ENCODE peak calls at places on chromosomes 12 and 14, in six cellular contexts. One of them, this sample, is unnamed.

GRCh38 chr14:71244341-71244740 is 337.1 kb downstream of the PCNX1 start:
- DNase-seq in CD8-positive, alpha-beta T cell: no peak
- DNase-seq in gastrocnemius medialis: no peak
- DNase-seq in epithelial cell of esophagus: no peak
- DNase-seq in tibial nerve: no peak
- DNase-seq in AG04450: no peak
- DNase-seq in this sample: peak; percentile 56

GRCh38 chr12:79069009-79069408 is 204.4 kb downstream of the SYT1 start:
- DNase-seq in CD8-positive, alpha-beta T cell: no peak
- DNase-seq in gastrocnemius medialis: no peak
- DNase-seq in epithelial cell of esophagus: no peak
- DNase-seq in tibial nerve: no peak
- DNase-seq in AG04450: no peak
- DNase-seq in this sample: no peak

GRCh38 chr12:121036810-121037326 is 2.2 kb downstream of the OASL start:
- DNase-seq in CD8-positive, alpha-beta T cell: no peak
- DNase-seq in gastrocnemius medialis: no peak
- DNase-seq in epithelial cell of esophagus: peak; percentile 77
- DNase-seq in tibial nerve: no peak
- DNase-seq in AG04450: peak; percentile 29
- DNase-seq in this sample: peak; percentile 82

GRCh38 chr14:87955501-87955900 is 37.5 kb downstream of the GALC start:
- DNase-seq in CD8-positive, alpha-beta T cell: no peak
- DNase-seq in gastrocnemius medialis: no peak
- DNase-seq in epithelial cell of esophagus: peak; percentile 18
- DNase-seq in tibial nerve: no peak
- DNase-seq in AG04450: no peak
- DNase-seq in this sample: no peak

GRCh38 chr14:54529811-54530210 is 20.1 kb downstream of the CGRRF1 start:
- DNase-seq in CD8-positive, alpha-beta T cell: no peak
- DNase-seq in gastrocnemius medialis: no peak
- DNase-seq in epithelial cell of esophagus: peak; percentile 62
- DNase-seq in tibial nerve: no peak
- DNase-seq in AG04450: no peak
- DNase-seq in this sample: peak; percentile 52

GRCh38 chr12:122184522-122184921 is 1.6 kb downstream of the LRRC43 start:
- DNase-seq in CD8-positive, alpha-beta T cell: no peak
- DNase-seq in gastrocnemius medialis: no peak
- DNase-seq in epithelial cell of esophagus: no peak
- DNase-seq in tibial nerve: no peak
- DNase-seq in AG04450: no peak
- DNase-seq in this sample: no peak

GRCh38 chr14:81231540-81231939 is 10.8 kb upstream of the GTF2A1 start:
- DNase-seq in CD8-positive, alpha-beta T cell: no peak
- DNase-seq in gastrocnemius medialis: no peak
- DNase-seq in epithelial cell of esophagus: no peak
- DNase-seq in tibial nerve: no peak
- DNase-seq in AG04450: no peak
- DNase-seq in this sample: no peak

GRCh38 chr14:71931492-71932228 is 569 bp upstream of the RGS6 start:
- DNase-seq in CD8-positive, alpha-beta T cell: no peak
- DNase-seq in gastrocnemius medialis: no peak
- DNase-seq in epithelial cell of esophagus: no peak
- DNase-seq in tibial nerve: peak; percentile 50
- DNase-seq in AG04450: no peak
- DNase-seq in this sample: no peak

GRCh38 chr12:19574606-19575005 is 135.3 kb downstream of the AEBP2 start:
- DNase-seq in CD8-positive, alpha-beta T cell: no peak
- DNase-seq in gastrocnemius medialis: no peak
- DNase-seq in epithelial cell of esophagus: no peak
- DNase-seq in tibial nerve: no peak
- DNase-seq in AG04450: no peak
- DNase-seq in this sample: no peak
- TF ChIP-seq CTCF in CD8-positive, alpha-beta T cell: no peak
- TF ChIP-seq CTCF in gastrocnemius medialis: no peak
- TF ChIP-seq CTCF in epithelial cell of esophagus: no peak
- TF ChIP-seq CTCF in tibial nerve: no peak
- TF ChIP-seq CTCF in AG04450: peak; percentile 25
- TF ChIP-seq CTCF in this sample: no peak

GRCh38 chr14:82667501-82667900 is 1133.8 kb upstream of the SEL1L start:
- DNase-seq in CD8-positive, alpha-beta T cell: no peak
- DNase-seq in gastrocnemius medialis: no peak
- DNase-seq in epithelial cell of esophagus: peak; percentile 25
- DNase-seq in tibial nerve: no peak
- DNase-seq in AG04450: no peak
- DNase-seq in this sample: peak; percentile 23
- H3K4me3 ChIP-seq in CD8-positive, alpha-beta T cell: no peak overlapping the region
- H3K4me3 ChIP-seq in gastrocnemius medialis: no peak overlapping the region
- H3K4me3 ChIP-seq in epithelial cell of esophagus: no peak overlapping the region
- H3K4me3 ChIP-seq in tibial nerve: no peak overlapping the region
- H3K4me3 ChIP-seq in AG04450: no peak overlapping the region
- H3K4me3 ChIP-seq in this sample: no peak overlapping the region

GRCh38 chr12:2335109-2335508 is 282.3 kb downstream of the CACNA1C start:
- DNase-seq in CD8-positive, alpha-beta T cell: no peak
- DNase-seq in gastrocnemius medialis: no peak
- DNase-seq in epithelial cell of esophagus: no peak
- DNase-seq in tibial nerve: no peak
- DNase-seq in AG04450: no peak
- DNase-seq in this sample: no peak

GRCh38 chr12:2332266-2332665 is 279.5 kb downstream of the CACNA1C start:
- DNase-seq in CD8-positive, alpha-beta T cell: no peak
- DNase-seq in gastrocnemius medialis: no peak
- DNase-seq in epithelial cell of esophagus: no peak
- DNase-seq in tibial nerve: no peak
- DNase-seq in AG04450: no peak
- DNase-seq in this sample: no peak

GRCh38 chr12:2333516-2333915 is 280.7 kb downstream of the CACNA1C start:
- DNase-seq in CD8-positive, alpha-beta T cell: no peak
- DNase-seq in gastrocnemius medialis: no peak
- DNase-seq in epithelial cell of esophagus: no peak
- DNase-seq in tibial nerve: no peak
- DNase-seq in AG04450: no peak
- DNase-seq in this sample: no peak

GRCh38 chr12:2334291-2335088 is 281.7 kb downstream of the CACNA1C start:
- DNase-seq in CD8-positive, alpha-beta T cell: no peak
- DNase-seq in gastrocnemius medialis: no peak
- DNase-seq in epithelial cell of esophagus: no peak
- DNase-seq in tibial nerve: no peak
- DNase-seq in AG04450: no peak
- DNase-seq in this sample: no peak

DNA sequence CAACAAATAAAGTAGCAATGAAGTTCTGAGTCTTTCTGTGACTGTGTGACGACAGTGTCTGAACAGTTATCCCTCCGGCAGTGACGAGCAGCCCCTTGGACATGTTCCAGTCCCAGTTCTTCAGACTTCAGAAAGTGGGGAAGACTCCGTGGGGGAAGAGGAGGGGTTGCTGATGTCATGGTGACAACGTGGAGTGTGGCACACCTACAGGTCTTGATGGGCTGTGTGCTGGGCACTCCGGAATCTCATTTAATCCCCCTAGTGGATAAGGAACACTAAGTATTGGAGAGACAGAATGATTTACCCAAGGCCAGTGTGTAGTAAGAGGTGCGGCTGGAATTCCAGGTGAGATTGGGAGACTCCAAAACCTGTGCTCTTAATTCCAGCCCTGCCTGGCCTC is 280.2 kb downstream of the CACNA1C start:
- DNase-seq in CD8-positive, alpha-beta T cell: no peak
- DNase-seq in gastrocnemius medialis: no peak
- DNase-seq in epithelial cell of esophagus: no peak
- DNase-seq in tibial nerve: no peak
- DNase-seq in AG04450: no peak
- DNase-seq in this sample: no peak
- TF ChIP-seq CTCF in CD8-positive, alpha-beta T cell: no peak
- TF ChIP-seq CTCF in gastrocnemius medialis: no peak
- TF ChIP-seq CTCF in epithelial cell of esophagus: no peak
- TF ChIP-seq CTCF in tibial nerve: no peak
- TF ChIP-seq CTCF in AG04450: no peak
- TF ChIP-seq CTCF in this sample: no peak

GRCh38 chr12:100234591-100235304 is 32.1 kb downstream of the DEPDC4 start:
- DNase-seq in CD8-positive, alpha-beta T cell: no peak
- DNase-seq in gastrocnemius medialis: no peak
- DNase-seq in epithelial cell of esophagus: peak; percentile 64
- DNase-seq in tibial nerve: no peak
- DNase-seq in AG04450: peak; percentile 51
- DNase-seq in this sample: peak; percentile 21

GRCh38 chr12:100238801-100239200 is 28.1 kb downstream of the DEPDC4 start:
- DNase-seq in CD8-positive, alpha-beta T cell: no peak
- DNase-seq in gastrocnemius medialis: no peak
- DNase-seq in epithelial cell of esophagus: no peak
- DNase-seq in tibial nerve: no peak
- DNase-seq in AG04450: no peak
- DNase-seq in this sample: no peak

GRCh38 chr12:100229876-100230275 is 29.3 kb downstream of the ACTR6 start:
- DNase-seq in CD8-positive, alpha-beta T cell: no peak
- DNase-seq in gastrocnemius medialis: no peak
- DNase-seq in epithelial cell of esophagus: peak; percentile 95
- DNase-seq in tibial nerve: no peak
- DNase-seq in AG04450: no peak
- DNase-seq in this sample: no peak

GRCh38 chr12:100229036-100229635 is 28.5 kb downstream of the ACTR6 start:
- DNase-seq in CD8-positive, alpha-beta T cell: no peak
- DNase-seq in gastrocnemius medialis: no peak
- DNase-seq in epithelial cell of esophagus: peak; percentile 70
- DNase-seq in tibial nerve: no peak
- DNase-seq in AG04450: no peak
- DNase-seq in this sample: no peak

GRCh38 chr12:100234166-100234565 is 32.7 kb downstream of the DEPDC4 start:
- DNase-seq in CD8-positive, alpha-beta T cell: no peak
- DNase-seq in gastrocnemius medialis: no peak
- DNase-seq in epithelial cell of esophagus: peak; percentile 61
- DNase-seq in tibial nerve: no peak
- DNase-seq in AG04450: peak; percentile 2
- DNase-seq in this sample: peak; percentile 46
- H3K4me3 ChIP-seq in CD8-positive, alpha-beta T cell: no peak overlapping the region
- H3K4me3 ChIP-seq in gastrocnemius medialis: no peak overlapping the region
- H3K4me3 ChIP-seq in epithelial cell of esophagus: no peak overlapping the region
- H3K4me3 ChIP-seq in tibial nerve: no peak overlapping the region
- H3K4me3 ChIP-seq in AG04450: no peak overlapping the region
- H3K4me3 ChIP-seq in this sample: no peak overlapping the region

GRCh38 chr12:4030938-4031702 is 157.9 kb upstream of the PARP11 start:
- DNase-seq in CD8-positive, alpha-beta T cell: peak; percentile 71
- DNase-seq in gastrocnemius medialis: peak; percentile 75
- DNase-seq in epithelial cell of esophagus: peak; percentile 99
- DNase-seq in tibial nerve: peak; percentile 77
- DNase-seq in AG04450: peak; percentile 96
- DNase-seq in this sample: peak; percentile 99
- TF ChIP-seq CTCF in CD8-positive, alpha-beta T cell: no peak
- TF ChIP-seq CTCF in gastrocnemius medialis: no peak
- TF ChIP-seq CTCF in epithelial cell of esophagus: no peak
- TF ChIP-seq CTCF in tibial nerve: peak; percentile 40
- TF ChIP-seq CTCF in AG04450: no peak
- TF ChIP-seq CTCF in this sample: no peak

GRCh38 chr12:67698711-67699603 is 50.4 kb downstream of the DYRK2 start:
- DNase-seq in CD8-positive, alpha-beta T cell: peak; percentile 57
- DNase-seq in gastrocnemius medialis: no peak
- DNase-seq in epithelial cell of esophagus: peak; percentile 83
- DNase-seq in tibial nerve: no peak
- DNase-seq in AG04450: no peak
- DNase-seq in this sample: no peak
- H3K4me3 ChIP-seq in CD8-positive, alpha-beta T cell: peak overlapping the region; percentile 23
- H3K4me3 ChIP-seq in gastrocnemius medialis: peak overlapping the region; percentile 39
- H3K4me3 ChIP-seq in epithelial cell of esophagus: no peak overlapping the region
- H3K4me3 ChIP-seq in tibial nerve: peak overlapping the region; percentile 2
- H3K4me3 ChIP-seq in AG04450: peak overlapping the region; percentile 38
- H3K4me3 ChIP-seq in this sample: peak overlapping the region; percentile 26

GRCh38 chr12:54253240-54253639 is 26.7 kb downstream of the CBX5 start:
- DNase-seq in CD8-positive, alpha-beta T cell: no peak
- DNase-seq in gastrocnemius medialis: no peak
- DNase-seq in epithelial cell of esophagus: no peak
- DNase-seq in tibial nerve: no peak
- DNase-seq in AG04450: no peak
- DNase-seq in this sample: no peak

GRCh38 chr12:54246011-54246641 is 33.8 kb downstream of the CBX5 start:
- DNase-seq in CD8-positive, alpha-beta T cell: no peak
- DNase-seq in gastrocnemius medialis: no peak
- DNase-seq in epithelial cell of esophagus: no peak
- DNase-seq in tibial nerve: no peak
- DNase-seq in AG04450: no peak
- DNase-seq in this sample: no peak

GRCh38 chr12:54257332-54257731 is 22.6 kb downstream of the CBX5 start:
- DNase-seq in CD8-positive, alpha-beta T cell: no peak
- DNase-seq in gastrocnemius medialis: no peak
- DNase-seq in epithelial cell of esophagus: no peak
- DNase-seq in tibial nerve: no peak
- DNase-seq in AG04450: no peak
- DNase-seq in this sample: no peak

GRCh38 chr12:54249489-54249888 is 30.4 kb downstream of the CBX5 start:
- DNase-seq in CD8-positive, alpha-beta T cell: no peak
- DNase-seq in gastrocnemius medialis: no peak
- DNase-seq in epithelial cell of esophagus: no peak
- DNase-seq in tibial nerve: no peak
- DNase-seq in AG04450: no peak
- DNase-seq in this sample: no peak

GRCh38 chr12:54251667-54252284 is 28.1 kb downstream of the CBX5 start:
- DNase-seq in CD8-positive, alpha-beta T cell: no peak
- DNase-seq in gastrocnemius medialis: no peak
- DNase-seq in epithelial cell of esophagus: peak; percentile 57
- DNase-seq in tibial nerve: no peak
- DNase-seq in AG04450: no peak
- DNase-seq in this sample: peak; percentile 70
- TF ChIP-seq CTCF in CD8-positive, alpha-beta T cell: peak; percentile 87
- TF ChIP-seq CTCF in gastrocnemius medialis: peak; percentile 59
- TF ChIP-seq CTCF in epithelial cell of esophagus: peak; percentile 58
- TF ChIP-seq CTCF in tibial nerve: peak; percentile 64
- TF ChIP-seq CTCF in AG04450: peak; percentile 76
- TF ChIP-seq CTCF in this sample: peak; percentile 64

GRCh38 chr14:102810523-102810922 is 33.3 kb downstream of the TRAF3 start:
- DNase-seq in CD8-positive, alpha-beta T cell: no peak
- DNase-seq in gastrocnemius medialis: no peak
- DNase-seq in epithelial cell of esophagus: no peak
- DNase-seq in tibial nerve: no peak
- DNase-seq in AG04450: no peak
- DNase-seq in this sample: no peak
- H3K4me3 ChIP-seq in CD8-positive, alpha-beta T cell: no peak overlapping the region
- H3K4me3 ChIP-seq in gastrocnemius medialis: no peak overlapping the region
- H3K4me3 ChIP-seq in epithelial cell of esophagus: no peak overlapping the region
- H3K4me3 ChIP-seq in tibial nerve: no peak overlapping the region
- H3K4me3 ChIP-seq in AG04450: no peak overlapping the region
- H3K4me3 ChIP-seq in this sample: no peak overlapping the region

DNA sequence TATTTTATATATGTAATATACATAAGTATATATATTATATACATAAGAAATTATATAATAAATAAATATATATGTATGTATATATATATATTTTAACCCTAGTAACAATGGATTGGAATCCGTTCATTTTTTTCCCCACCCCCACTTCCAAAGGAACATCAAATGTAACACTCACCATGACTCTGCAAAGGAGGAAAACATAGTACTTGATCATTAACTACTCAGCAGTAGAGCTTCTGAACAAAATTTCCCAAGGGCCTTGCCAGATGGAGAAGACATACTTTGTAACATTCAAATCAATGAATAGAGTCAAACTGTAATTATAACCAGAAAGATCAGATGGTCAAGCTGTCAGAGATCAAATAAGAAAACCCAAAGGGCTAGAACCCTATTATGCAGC is 126.0 kb upstream of the CNTN1 start:
- DNase-seq in CD8-positive, alpha-beta T cell: no peak
- DNase-seq in gastrocnemius medialis: no peak
- DNase-seq in epithelial cell of esophagus: no peak
- DNase-seq in tibial nerve: no peak
- DNase-seq in AG04450: no peak
- DNase-seq in this sample: no peak
- TF ChIP-seq CTCF in CD8-positive, alpha-beta T cell: no peak
- TF ChIP-seq CTCF in gastrocnemius medialis: no peak
- TF ChIP-seq CTCF in epithelial cell of esophagus: no peak
- TF ChIP-seq CTCF in tibial nerve: no peak
- TF ChIP-seq CTCF in AG04450: no peak
- TF ChIP-seq CTCF in this sample: no peak